ENCODE peak calls at places on chromosomes 11 and 22, in ten cellular contexts. B is lower lobe of right lung; K is left ventricle myocardium inferior; L is endodermal cell; Y is Panc1; J is OCI-LY7; X is GM23338; N is CD4-positive, CD25-positive, alpha-beta regulatory T cell; M is BE2C; A is CD8-positive, alpha-beta memory T cell. D is an unnamed sample.

GRCh38 chr11:39236916-39237315 is 2222.5 kb downstream of the LRRC4C start:
- DNase-seq in X (no peak), M (no peak), K (no peak), Y (no peak), L (no peak), B (no peak), N (no peak), A (no peak), J (no peak), D (no peak)

GRCh38 chr11:2484576-2485125 is 39.8 kb downstream of the KCNQ1 start:
- DNase-seq in K (no peak), A (no peak), N (no peak), J (no peak), L (no peak), B (no peak), Y (no peak), X (no peak), M (no peak), D (no peak)

GRCh38 chr11:94832604-94833238 is 64.6 kb downstream of the AMOTL1 start:
- DNase-seq in B (no peak), N (no peak), M (no peak), X (no peak), A (no peak), K (no peak), L (no peak), Y (no peak), J (no peak), D (no peak)

GRCh38 chr22:47474464-47474863 is 712.0 kb downstream of the TBC1D22A start:
- DNase-seq in A (no peak), Y (no peak), X (no peak), B (no peak), L (no peak), N (no peak), K (no peak), J (no peak), M (no peak), D (peak; percentile 20)

GRCh38 chr22:47175151-47175760 is 412.8 kb downstream of the TBC1D22A start:
- DNase-seq in M (no peak), J (no peak), N (no peak), A (no peak), K (no peak), B (no peak), L (peak; percentile 29), Y (no peak), X (no peak), D (no peak)

GRCh38 chr11:33521384-33521783 is 179.2 kb downstream of the C11orf91 start:
- DNase-seq in L (no peak), A (no peak), B (no peak), Y (no peak), K (no peak), M (no peak), X (no peak), J (no peak), N (no peak), D (no peak)

GRCh38 chr22:46290121-46290842 is 6.4 kb upstream of the GTSE1 start:
- DNase-seq in K (peak; percentile 64), N (no peak), X (no peak), L (no peak), J (no peak), B (no peak), A (no peak), M (no peak), Y (no peak), D (no peak)

GRCh38 chr11:71144736-71145135 is 107.6 kb downstream of the SHANK2 start:
- DNase-seq in A (no peak), J (no peak), K (no peak), Y (no peak), X (no peak), L (no peak), N (no peak), B (no peak), M (no peak), D (no peak)

GRCh38 chr11:78645226-78646202 is 70.8 kb upstream of the NARS2 start:
- DNase-seq in A (peak; percentile 17), B (peak; percentile 73), K (peak; percentile 58), N (peak; percentile 29), M (peak; percentile 76), J (peak; percentile 73), L (peak; percentile 97), Y (peak; percentile 66), X (peak; percentile 87), D (peak; percentile 76)

GRCh38 chr11:79082920-79083319 is 357.9 kb downstream of the TENM4 start:
- DNase-seq in X (no peak), M (no peak), Y (no peak), N (no peak), J (no peak), B (no peak), K (no peak), L (no peak), A (no peak), D (peak; percentile 32)

GRCh38 chr22:42949159-42949558 is 65.8 kb downstream of the PACSIN2 start:
- DNase-seq in M (no peak), N (no peak), K (no peak), A (no peak), X (no peak), J (no peak), B (no peak), L (no peak), Y (no peak), D (no peak)

GRCh38 chr22:48734961-48735360 is 1092.7 kb downstream of the BRD1 start:
- DNase-seq in K (no peak), L (no peak), N (no peak), Y (no peak), J (no peak), M (peak; percentile 2), X (no peak), B (no peak), A (no peak), D (no peak)

GRCh38 chr11:124834526-124835190 is 30.6 kb upstream of the ROBO3 start:
- DNase-seq in M (no peak), N (no peak), X (no peak), A (no peak), L (no peak), Y (no peak), J (no peak), B (no peak), K (no peak), D (peak; percentile 34)

GRCh38 chr11:64872790-64873488 is 5.5 kb downstream of the EHD1 start:
- DNase-seq in L (no peak), K (no peak), B (no peak), Y (no peak), N (no peak), J (peak; percentile 58), A (no peak), M (no peak), X (no peak), D (peak; percentile 95)
- H3K4me1 ChIP-seq in L (peaks cover 16% of the 10 kb centered on the region), K (peaks cover 100% of the 10 kb centered on the region), B (peaks cover 95% of the 10 kb centered on the region), Y (peaks cover 70% of the 10 kb centered on the region), N (peaks cover 93% of the 10 kb centered on the region), J (peaks cover 88% of the 10 kb centered on the region), A (peaks cover 87% of the 10 kb centered on the region), M (peaks cover 7% of the 10 kb centered on the region), X (peaks cover 10% of the 10 kb centered on the region), D (peaks cover 35% of the 10 kb centered on the region)

GRCh38 chr11:45791524-45791923 is 13.4 kb upstream of the SLC35C1 start:
- DNase-seq in L (no peak), K (no peak), J (no peak), A (no peak), N (no peak), Y (no peak), M (no peak), B (no peak), X (no peak), D (no peak)
- H3K4me3 ChIP-seq in L (no peak overlapping the region), K (no peak overlapping the region), J (no peak overlapping the region), A (no peak overlapping the region), N (no peak overlapping the region), Y (no peak overlapping the region), M (no peak overlapping the region), B (no peak overlapping the region), X (no peak overlapping the region), D (no peak overlapping the region)

GRCh38 chr22:21967693-21968271 is 14.8 kb downstream of the TOP3B start:
- DNase-seq in N (no peak), J (no peak), X (no peak), L (no peak), A (no peak), B (no peak), M (no peak), K (no peak), Y (no peak), D (no peak)
- H3K36me3 ChIP-seq in N (peaks cover 82% of the 10 kb centered on the region), J (peaks cover 94% of the 10 kb centered on the region), X (peaks cover 14% of the 10 kb centered on the region), L (peaks cover 85% of the 10 kb centered on the region), A (peaks cover 60% of the 10 kb centered on the region), B (peaks cover 99% of the 10 kb centered on the region), M (peaks cover 82% of the 10 kb centered on the region), K (peaks cover 99% of the 10 kb centered on the region), Y (no peaks in the 10 kb centered on the region), D (peaks cover 12% of the 10 kb centered on the region)

GRCh38 chr11:83064011-83064410 is 7.7 kb downstream of the RAB30 start:
- DNase-seq in J (no peak), M (no peak), Y (no peak), L (no peak), N (no peak), X (no peak), A (no peak), K (no peak), B (no peak), D (no peak)
- H3K4me1 ChIP-seq in J (peaks cover 95% of the 10 kb centered on the region), M (peaks cover 4% of the 10 kb centered on the region), Y (peaks cover 8% of the 10 kb centered on the region), L (no peaks in the 10 kb centered on the region), N (peaks cover 29% of the 10 kb centered on the region), X (peaks cover 6% of the 10 kb centered on the region), A (peaks cover 16% of the 10 kb centered on the region), K (peaks cover 67% of the 10 kb centered on the region), B (peaks cover 36% of the 10 kb centered on the region), D (no peaks in the 10 kb centered on the region)

GRCh38 chr22:37898441-37899181 is 7.5 kb upstream of the MICALL1 start:
- DNase-seq in A (no peak), N (no peak), M (no peak), L (peak; percentile 70), J (no peak), X (peak; percentile 63), Y (no peak), B (peak; percentile 71), K (no peak), D (no peak)

GRCh38 chr22:37897805-37898204 is 8.3 kb upstream of the MICALL1 start:
- DNase-seq in A (no peak), X (no peak), L (no peak), N (no peak), M (no peak), Y (no peak), J (no peak), K (no peak), B (no peak), D (no peak)

GRCh38 chr22:37894939-37895670 is 11.0 kb upstream of the MICALL1 start:
- DNase-seq in B (no peak), M (no peak), L (peak; percentile 86), Y (no peak), A (no peak), X (peak; percentile 88), K (no peak), N (no peak), J (no peak), D (peak; percentile 43)

GRCh38 chr22:37896181-37896592 is 9.9 kb upstream of the MICALL1 start:
- DNase-seq in K (no peak), M (no peak), L (peak; percentile 68), J (peak; percentile 86), X (peak; percentile 43), Y (no peak), B (no peak), A (peak; percentile 52), N (peak; percentile 36), D (peak; percentile 81)

DNA sequence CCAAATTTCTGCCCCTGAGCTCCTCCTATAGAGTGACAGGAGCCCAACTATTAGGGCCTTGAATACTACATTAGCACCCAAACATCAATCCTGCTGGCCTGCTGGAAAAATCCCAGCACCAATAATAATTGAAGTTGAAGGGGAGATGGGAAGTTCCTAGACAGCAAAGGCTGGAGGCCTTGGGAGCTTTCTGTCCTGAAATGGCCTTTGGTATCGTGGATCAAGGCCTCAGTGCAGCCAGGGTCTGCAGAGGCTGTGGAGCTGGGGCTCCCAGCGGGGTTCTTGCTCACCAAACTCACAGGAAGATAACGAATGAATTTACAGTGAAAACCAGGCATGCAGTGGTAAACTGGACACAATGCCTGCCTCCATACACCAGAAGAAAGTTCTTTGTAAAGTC is 9.2 kb upstream of the MICALL1 start:
- DNase-seq in L (no peak), N (no peak), M (no peak), Y (no peak), K (no peak), X (no peak), J (no peak), A (no peak), B (no peak), D (no peak)
- H3K4me3 ChIP-seq in L (no peak overlapping the region), N (no peak overlapping the region), M (no peak overlapping the region), Y (no peak overlapping the region), K (no peak overlapping the region), X (no peak overlapping the region), J (no peak overlapping the region), A (no peak overlapping the region), B (no peak overlapping the region), D (no peak overlapping the region)

D was measured in small intestine.